ENCODE peak calls at places on chromosomes 4 and X, in six cellular contexts. One of them, this sample, is unnamed.

GRCh38 chrX:14362731-14363130 is 166.6 kb upstream of the GLRA2 start:
- DNase-seq in OCI-LY7: no peak
- DNase-seq in tibial nerve: no peak
- DNase-seq in gastrocnemius medialis: no peak
- DNase-seq in neural progenitor cell: no peak
- DNase-seq in heart right ventricle: no peak
- DNase-seq in this sample: no peak

GRCh38 chrX:154779261-154779660 is 16.6 kb downstream of the DKC1 start:
- DNase-seq in neural progenitor cell: no peak
- DNase-seq in gastrocnemius medialis: no peak
- DNase-seq in tibial nerve: no peak
- DNase-seq in OCI-LY7: no peak
- DNase-seq in heart right ventricle: no peak
- DNase-seq in this sample: peak; percentile 51

GRCh38 chrX:49041683-49042529 is 1.3 kb downstream of the TFE3 start:
- DNase-seq in gastrocnemius medialis: peak; percentile 8
- DNase-seq in heart right ventricle: peak; percentile 13
- DNase-seq in tibial nerve: no peak
- DNase-seq in OCI-LY7: peak; percentile 27
- DNase-seq in neural progenitor cell: no peak
- DNase-seq in this sample: no peak

GRCh38 chr4:168551211-168551610 is 54.4 kb downstream of the PALLD start:
- DNase-seq in heart right ventricle: no peak
- DNase-seq in neural progenitor cell: no peak
- DNase-seq in OCI-LY7: no peak
- DNase-seq in gastrocnemius medialis: no peak
- DNase-seq in tibial nerve: no peak
- DNase-seq in this sample: peak; percentile 83

GRCh38 chr4:186693159-186693815 is 30.4 kb downstream of the FAT1 start:
- DNase-seq in tibial nerve: peak; percentile 79
- DNase-seq in neural progenitor cell: no peak
- DNase-seq in gastrocnemius medialis: peak; percentile 11
- DNase-seq in heart right ventricle: peak; percentile 62
- DNase-seq in OCI-LY7: no peak
- DNase-seq in this sample: peak; percentile 86

GRCh38 chrX:14529288-14529989 is at the start of gene GLRA2:
- DNase-seq in gastrocnemius medialis: no peak
- DNase-seq in OCI-LY7: no peak
- DNase-seq in neural progenitor cell: peak; percentile 82
- DNase-seq in tibial nerve: no peak
- DNase-seq in heart right ventricle: no peak
- DNase-seq in this sample: peak; percentile 6

GRCh38 chrX:119809185-119809666 is 17.8 kb upstream of the RPL39 start:
- DNase-seq in heart right ventricle: no peak
- DNase-seq in neural progenitor cell: no peak
- DNase-seq in OCI-LY7: no peak
- DNase-seq in tibial nerve: no peak
- DNase-seq in gastrocnemius medialis: no peak
- DNase-seq in this sample: no peak

GRCh38 chr4:82467442-82467841 is 37.1 kb downstream of the ENOPH1 start:
- DNase-seq in neural progenitor cell: no peak
- DNase-seq in tibial nerve: no peak
- DNase-seq in heart right ventricle: no peak
- DNase-seq in OCI-LY7: no peak
- DNase-seq in gastrocnemius medialis: no peak
- DNase-seq in this sample: no peak

GRCh38 chrX:121301822-121302221 is 254.4 kb downstream of the GLUD2 start:
- DNase-seq in tibial nerve: no peak
- DNase-seq in neural progenitor cell: no peak
- DNase-seq in gastrocnemius medialis: no peak
- DNase-seq in heart right ventricle: no peak
- DNase-seq in OCI-LY7: no peak
- DNase-seq in this sample: no peak

DNA sequence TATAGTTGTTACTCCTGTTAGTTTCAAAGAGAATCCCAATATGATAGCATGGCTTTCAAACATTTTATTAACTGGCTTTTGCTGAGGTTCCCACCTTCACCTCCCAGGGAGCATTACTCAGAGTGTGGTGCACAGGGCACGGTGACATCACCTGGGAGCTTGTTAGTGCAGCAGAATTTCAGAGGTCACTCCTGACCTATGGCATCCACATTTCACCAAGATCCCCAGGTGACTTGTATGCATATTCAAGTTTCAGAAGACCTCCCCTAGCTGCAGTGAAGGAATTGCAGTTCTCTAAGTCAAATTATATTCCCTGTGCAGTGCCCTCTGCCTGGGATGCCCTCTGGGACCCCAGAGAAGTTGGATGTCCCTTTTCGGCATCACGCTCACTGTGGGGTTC is 29.7 kb upstream of the LNX1 start:
- DNase-seq in gastrocnemius medialis: no peak
- DNase-seq in heart right ventricle: no peak
- DNase-seq in neural progenitor cell: peak; percentile 14
- DNase-seq in tibial nerve: no peak
- DNase-seq in OCI-LY7: no peak
- DNase-seq in this sample: no peak
- TF ChIP-seq CTCF in gastrocnemius medialis: no peak
- TF ChIP-seq CTCF in heart right ventricle: no peak
- TF ChIP-seq CTCF in neural progenitor cell: peak; percentile 18
- TF ChIP-seq CTCF in tibial nerve: no peak
- TF ChIP-seq CTCF in OCI-LY7: no peak
- TF ChIP-seq CTCF in this sample: no peak

GRCh38 chrX:79089897-79090584 is 54.4 kb upstream of the GPR174 start:
- DNase-seq in OCI-LY7: no peak
- DNase-seq in tibial nerve: no peak
- DNase-seq in gastrocnemius medialis: no peak
- DNase-seq in heart right ventricle: no peak
- DNase-seq in neural progenitor cell: no peak
- DNase-seq in this sample: no peak
- H3K27ac ChIP-seq in OCI-LY7: no peak overlapping the region
- H3K27ac ChIP-seq in tibial nerve: no peak overlapping the region
- H3K27ac ChIP-seq in gastrocnemius medialis: no peak overlapping the region
- H3K27ac ChIP-seq in heart right ventricle: no peak overlapping the region
- H3K27ac ChIP-seq in neural progenitor cell: no peak overlapping the region
- H3K27ac ChIP-seq in this sample: no peak overlapping the region

GRCh38 chr4:118833192-118833820 is 2.6 kb downstream of the SEC24D start:
- DNase-seq in neural progenitor cell: no peak
- DNase-seq in tibial nerve: no peak
- DNase-seq in gastrocnemius medialis: no peak
- DNase-seq in heart right ventricle: no peak
- DNase-seq in OCI-LY7: no peak
- DNase-seq in this sample: no peak
- H3K4me1 ChIP-seq in neural progenitor cell: no peaks in the 10 kb centered on the region
- H3K4me1 ChIP-seq in tibial nerve: peaks cover 9% of the 10 kb centered on the region
- H3K4me1 ChIP-seq in gastrocnemius medialis: peaks cover 14% of the 10 kb centered on the region
- H3K4me1 ChIP-seq in heart right ventricle: peaks cover 32% of the 10 kb centered on the region
- H3K4me1 ChIP-seq in OCI-LY7: peaks cover 28% of the 10 kb centered on the region
- H3K4me1 ChIP-seq in this sample: peaks cover 6% of the 10 kb centered on the region

GRCh38 chrX:132442674-132443073 is 46.2 kb downstream of the MBNL3 start:
- DNase-seq in tibial nerve: no peak
- DNase-seq in gastrocnemius medialis: peak; percentile 1
- DNase-seq in heart right ventricle: no peak
- DNase-seq in neural progenitor cell: no peak
- DNase-seq in OCI-LY7: no peak
- DNase-seq in this sample: peak; percentile 41
- TF ChIP-seq CTCF in tibial nerve: no peak
- TF ChIP-seq CTCF in gastrocnemius medialis: no peak
- TF ChIP-seq CTCF in heart right ventricle: no peak
- TF ChIP-seq CTCF in neural progenitor cell: no peak
- TF ChIP-seq CTCF in OCI-LY7: no peak
- TF ChIP-seq CTCF in this sample: no peak

GRCh38 chrX:270848-271367 is 10.3 kb upstream of the PLCXD1 start:
- DNase-seq in OCI-LY7: no peak
- DNase-seq in tibial nerve: no peak
- DNase-seq in heart right ventricle: peak; percentile 1
- DNase-seq in neural progenitor cell: no peak
- DNase-seq in gastrocnemius medialis: no peak
- DNase-seq in this sample: no peak

GRCh38 chrX:276588-277171 is 4.5 kb upstream of the PLCXD1 start:
- DNase-seq in gastrocnemius medialis: no peak
- DNase-seq in neural progenitor cell: peak; percentile 27
- DNase-seq in OCI-LY7: no peak
- DNase-seq in heart right ventricle: no peak
- DNase-seq in tibial nerve: no peak
- DNase-seq in this sample: no peak

GRCh38 chrX:275476-275966 is 5.7 kb upstream of the PLCXD1 start:
- DNase-seq in gastrocnemius medialis: no peak
- DNase-seq in heart right ventricle: no peak
- DNase-seq in tibial nerve: no peak
- DNase-seq in OCI-LY7: no peak
- DNase-seq in neural progenitor cell: peak; percentile 45
- DNase-seq in this sample: no peak

GRCh38 chrX:274904-275475 is 6.2 kb upstream of the PLCXD1 start:
- DNase-seq in heart right ventricle: peak; percentile 27
- DNase-seq in gastrocnemius medialis: peak; percentile 24
- DNase-seq in OCI-LY7: no peak
- DNase-seq in neural progenitor cell: peak; percentile 80
- DNase-seq in tibial nerve: no peak
- DNase-seq in this sample: no peak

GRCh38 chrX:275967-276587 is 5.1 kb upstream of the PLCXD1 start:
- DNase-seq in neural progenitor cell: peak; percentile 87
- DNase-seq in heart right ventricle: peak; percentile 78
- DNase-seq in tibial nerve: peak; percentile 59
- DNase-seq in OCI-LY7: no peak
- DNase-seq in gastrocnemius medialis: peak; percentile 51
- DNase-seq in this sample: peak; percentile 73
- H3K27ac ChIP-seq in neural progenitor cell: no peak overlapping the region
- H3K27ac ChIP-seq in heart right ventricle: peak overlapping the region; percentile 30
- H3K27ac ChIP-seq in tibial nerve: no peak overlapping the region
- H3K27ac ChIP-seq in OCI-LY7: no peak overlapping the region
- H3K27ac ChIP-seq in gastrocnemius medialis: peak overlapping the region; percentile 36
- H3K27ac ChIP-seq in this sample: no peak overlapping the region

GRCh38 chr4:108851346-108851745 is 88.5 kb upstream of the ETNPPL start:
- DNase-seq in tibial nerve: no peak
- DNase-seq in gastrocnemius medialis: no peak
- DNase-seq in OCI-LY7: no peak
- DNase-seq in heart right ventricle: no peak
- DNase-seq in neural progenitor cell: no peak
- DNase-seq in this sample: peak; percentile 16

GRCh38 chr4:108850407-108850709 is 87.5 kb upstream of the ETNPPL start:
- DNase-seq in heart right ventricle: no peak
- DNase-seq in neural progenitor cell: no peak
- DNase-seq in tibial nerve: no peak
- DNase-seq in gastrocnemius medialis: no peak
- DNase-seq in OCI-LY7: peak; percentile 37
- DNase-seq in this sample: no peak

GRCh38 chr4:108854781-108855180 is 91.9 kb upstream of the ETNPPL start:
- DNase-seq in gastrocnemius medialis: no peak
- DNase-seq in heart right ventricle: no peak
- DNase-seq in neural progenitor cell: no peak
- DNase-seq in tibial nerve: no peak
- DNase-seq in OCI-LY7: no peak
- DNase-seq in this sample: no peak

GRCh38 chr4:108849611-108850406 is 87.0 kb upstream of the ETNPPL start:
- DNase-seq in gastrocnemius medialis: no peak
- DNase-seq in tibial nerve: no peak
- DNase-seq in OCI-LY7: peak; percentile 88
- DNase-seq in heart right ventricle: no peak
- DNase-seq in neural progenitor cell: no peak
- DNase-seq in this sample: peak; percentile 37

GRCh38 chr4:108852691-108853090 is 89.8 kb upstream of the ETNPPL start:
- DNase-seq in tibial nerve: no peak
- DNase-seq in OCI-LY7: no peak
- DNase-seq in gastrocnemius medialis: no peak
- DNase-seq in neural progenitor cell: no peak
- DNase-seq in heart right ventricle: no peak
- DNase-seq in this sample: no peak
- H3K4me1 ChIP-seq in tibial nerve: no peaks in the 10 kb centered on the region
- H3K4me1 ChIP-seq in OCI-LY7: peaks cover 30% of the 10 kb centered on the region
- H3K4me1 ChIP-seq in gastrocnemius medialis: no peaks in the 10 kb centered on the region
- H3K4me1 ChIP-seq in neural progenitor cell: no peaks in the 10 kb centered on the region
- H3K4me1 ChIP-seq in heart right ventricle: no peaks in the 10 kb centered on the region
- H3K4me1 ChIP-seq in this sample: no peaks in the 10 kb centered on the region

GRCh38 chrX:42818151-42818921 is 40.4 kb upstream of the PPP1R2C start:
- DNase-seq in OCI-LY7: peak; percentile 13
- DNase-seq in neural progenitor cell: peak; percentile 54
- DNase-seq in gastrocnemius medialis: no peak
- DNase-seq in heart right ventricle: no peak
- DNase-seq in tibial nerve: no peak
- DNase-seq in this sample: no peak
- TF ChIP-seq CTCF in OCI-LY7: no peak
- TF ChIP-seq CTCF in neural progenitor cell: peak; percentile 57
- TF ChIP-seq CTCF in gastrocnemius medialis: no peak
- TF ChIP-seq CTCF in heart right ventricle: no peak
- TF ChIP-seq CTCF in tibial nerve: no peak
- TF ChIP-seq CTCF in this sample: no peak

GRCh38 chr4:74663631-74664030 is 130.7 kb downstream of the BTC start:
- DNase-seq in OCI-LY7: no peak
- DNase-seq in heart right ventricle: no peak
- DNase-seq in neural progenitor cell: no peak
- DNase-seq in gastrocnemius medialis: no peak
- DNase-seq in tibial nerve: no peak
- DNase-seq in this sample: no peak

GRCh38 chr4:74659576-74660411 is 134.5 kb downstream of the BTC start:
- DNase-seq in heart right ventricle: no peak
- DNase-seq in gastrocnemius medialis: no peak
- DNase-seq in tibial nerve: no peak
- DNase-seq in neural progenitor cell: no peak
- DNase-seq in OCI-LY7: no peak
- DNase-seq in this sample: peak; percentile 99

GRCh38 chr4:74660866-74661265 is 133.5 kb downstream of the BTC start:
- DNase-seq in gastrocnemius medialis: no peak
- DNase-seq in tibial nerve: no peak
- DNase-seq in neural progenitor cell: no peak
- DNase-seq in OCI-LY7: no peak
- DNase-seq in heart right ventricle: no peak
- DNase-seq in this sample: no peak

GRCh38 chr4:74658114-74658513 is 136.2 kb downstream of the BTC start:
- DNase-seq in tibial nerve: no peak
- DNase-seq in heart right ventricle: no peak
- DNase-seq in neural progenitor cell: no peak
- DNase-seq in gastrocnemius medialis: no peak
- DNase-seq in OCI-LY7: no peak
- DNase-seq in this sample: no peak

DNA sequence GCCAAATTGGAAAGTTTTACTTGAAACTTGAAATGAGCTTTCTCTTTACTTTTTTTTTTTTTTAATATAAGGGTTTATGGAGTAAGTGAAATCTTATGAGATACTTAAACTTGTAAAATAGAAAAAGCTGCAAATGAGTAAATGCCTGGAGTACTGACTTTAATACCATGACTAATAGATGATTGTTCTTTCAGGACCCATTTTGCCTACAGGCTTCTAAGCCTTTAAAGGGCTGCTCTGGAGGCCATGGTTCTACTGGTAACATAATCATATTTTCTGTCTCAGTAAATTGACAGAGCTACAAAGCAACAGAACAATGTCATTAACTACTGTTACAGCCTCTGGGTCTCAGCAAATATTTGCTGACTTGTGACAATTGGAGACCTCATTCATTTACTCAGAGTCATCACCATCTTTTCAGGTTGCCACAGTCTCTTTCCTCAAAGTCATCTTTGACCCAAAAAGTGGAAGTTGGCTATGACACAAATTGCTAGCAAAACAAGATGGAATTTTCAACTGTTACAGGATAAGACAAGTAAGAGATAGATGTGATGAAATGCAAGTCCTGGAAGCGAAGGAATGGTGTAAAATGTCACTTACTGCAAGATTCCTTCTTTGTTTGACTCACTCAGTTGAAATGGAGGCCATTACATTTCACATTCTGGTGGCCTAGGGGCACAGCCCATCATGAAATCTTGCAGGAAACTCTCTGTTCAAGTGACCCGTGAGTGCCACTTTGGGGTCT is 132.7 kb downstream of the BTC start:
- DNase-seq in tibial nerve: no peak
- DNase-seq in neural progenitor cell: no peak
- DNase-seq in gastrocnemius medialis: no peak
- DNase-seq in OCI-LY7: no peak
- DNase-seq in heart right ventricle: no peak
- DNase-seq in this sample: no peak
- H3K27ac ChIP-seq in tibial nerve: no peak overlapping the region
- H3K27ac ChIP-seq in neural progenitor cell: no peak overlapping the region
- H3K27ac ChIP-seq in gastrocnemius medialis: no peak overlapping the region
- H3K27ac ChIP-seq in OCI-LY7: no peak overlapping the region
- H3K27ac ChIP-seq in heart right ventricle: no peak overlapping the region
- H3K27ac ChIP-seq in this sample: no peak overlapping the region